ENCODE peak calls at places on chromosome 4, in six cellular contexts. R, G, K, T, S and L are unnamed samples. For H3K4me1, the result is how much of the 10 kb centered on the place peaks cover.

GRCh38 chr4:122537388-122538135 is 81.0 kb upstream of the IL2 start:
- DNase-seq in R (no peak), G (no peak), T (no peak), K (no peak), S (no peak), L (no peak)

GRCh38 chr4:184884863-184885262 is 59.1 kb upstream of the ACSL1 start:
- DNase-seq in G (no peak), R (no peak), T (no peak), K (peak), S (no peak), L (no peak)

GRCh38 chr4:179415016-179415841 is 1973.0 kb upstream of the AGA start:
- DNase-seq in R (no peak), T (no peak), G (no peak), K (no peak), S (no peak), L (no peak)

GRCh38 chr4:38014421-38014852 is 54.2 kb downstream of the PTTG2 start:
- DNase-seq in G (no peak), T (no peak), R (no peak), K (no peak), S (no peak), L (no peak)

GRCh38 chr4:33025236-33025635 is 2305.1 kb downstream of the PCDH7 start:
- DNase-seq in G (no peak), S (no peak), T (no peak), R (peak), K (no peak), L (no peak)

GRCh38 chr4:42566835-42567234 is 90.1 kb downstream of the ATP8A1 start:
- DNase-seq in T (no peak), G (no peak), S (no peak), K (no peak), R (peak), L (no peak)

GRCh38 chr4:174485025-174485424 is 37.3 kb downstream of the HPGD start:
- DNase-seq in R (no peak), S (no peak), G (no peak), K (no peak), T (no peak), L (no peak)

GRCh38 chr4:70991596-70991995 is 1.9 kb upstream of the DCK start:
- DNase-seq in K (no peak), R (no peak), T (no peak), S (no peak), G (peak), L (no peak)

GRCh38 chr4:159197885-159198269 is 95.0 kb downstream of the RAPGEF2 start:
- DNase-seq in K (no peak), R (no peak), G (no peak), S (no peak), T (no peak), L (no peak)

GRCh38 chr4:159195400-159195799 is 92.5 kb downstream of the RAPGEF2 start:
- DNase-seq in G (no peak), K (no peak), S (no peak), R (no peak), T (no peak), L (no peak)

GRCh38 chr4:159199827-159200226 is 96.9 kb downstream of the RAPGEF2 start:
- DNase-seq in G (no peak), S (no peak), R (no peak), T (no peak), K (no peak), L (no peak)

GRCh38 chr4:159201168-159201567 is 98.3 kb downstream of the RAPGEF2 start:
- DNase-seq in S (no peak), T (no peak), R (no peak), G (no peak), K (no peak), L (no peak)

DNA sequence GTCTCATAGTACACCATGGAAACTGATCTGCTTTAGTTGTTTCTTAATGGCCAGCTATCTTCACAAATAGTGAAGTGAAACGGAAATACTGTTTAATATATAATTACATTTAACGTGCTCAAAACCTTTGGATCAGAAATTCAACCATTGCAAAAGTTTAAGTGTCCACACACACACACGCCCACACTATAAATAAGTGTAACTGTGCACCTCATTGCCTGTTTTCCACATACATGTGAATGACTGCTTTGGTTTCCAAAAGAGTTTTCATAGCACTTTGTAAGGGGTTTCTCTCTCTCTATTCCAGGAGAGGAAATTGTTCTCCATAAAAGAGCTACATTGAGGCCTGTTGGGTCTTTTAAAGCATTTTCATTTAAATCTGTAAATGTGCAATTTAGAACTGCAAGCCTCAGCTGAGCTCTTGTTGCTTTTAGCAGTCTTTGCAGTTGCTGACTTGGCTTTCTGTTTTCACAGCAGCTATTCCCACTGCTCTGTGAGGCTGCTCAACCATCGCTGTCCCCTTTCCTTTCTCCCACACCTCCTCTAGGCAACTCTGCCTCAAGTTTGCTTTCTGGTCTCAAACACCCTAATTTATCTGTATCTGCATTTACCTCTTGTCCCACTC is 94.5 kb downstream of the RAPGEF2 start:
- DNase-seq in R (no peak), K (no peak), T (no peak), G (no peak), S (no peak), L (no peak)
- H3K4me3 ChIP-seq in R (no peak), K (no peak), T (no peak), G (peak), S (no peak), L (no peak)

DNA sequence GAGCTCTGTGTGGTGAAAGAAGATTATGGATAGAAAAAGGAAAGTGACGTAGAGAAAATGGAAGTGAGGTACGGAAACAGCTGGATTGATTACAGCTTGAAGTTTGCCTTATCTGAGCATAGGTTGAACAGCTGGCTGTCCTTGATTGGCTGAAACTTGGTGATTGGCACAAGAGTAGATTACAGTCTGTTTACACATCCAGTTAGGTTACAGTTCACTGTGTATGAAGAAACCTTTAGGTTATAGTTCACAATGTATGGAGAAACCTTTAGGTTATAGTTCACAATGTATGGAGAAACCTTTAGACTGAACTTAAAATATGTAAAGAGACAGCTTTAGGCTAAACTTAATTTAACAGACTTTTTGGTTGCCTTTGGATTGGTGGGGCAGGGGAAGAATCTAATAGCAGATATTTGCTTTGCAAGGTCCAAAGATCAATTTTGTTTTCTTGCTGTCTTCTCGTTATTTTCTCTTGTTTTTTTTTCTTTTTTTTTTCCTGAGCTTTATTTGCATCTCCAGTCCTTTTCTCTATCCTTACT is 15.6 kb upstream of the ART3 start:
- DNase-seq in S (no peak), K (no peak), G (no peak), T (no peak), R (no peak), L (no peak)
- TF ChIP-seq EZH2phosphoT487 in S (no peak), K (no peak), G (no peak), T (no peak), R (no peak), L (no peak)

GRCh38 chr4:25834411-25835107 is 28.2 kb downstream of the SEL1L3 start:
- DNase-seq in G (no peak), T (no peak), S (no peak), R (no peak), K (no peak), L (no peak)
- H3K4me1 ChIP-seq in G (under half), T (under half), S (under half), R (under half), K (under half), L (under half)

GRCh38 chr4:68375667-68376559 is 26.0 kb upstream of the YTHDC1 start:
- DNase-seq in T (peak), R (peak), K (peak), S (peak), G (peak), L (peak)
- H3K4me3 ChIP-seq in T (no peak), R (peak), K (no peak), S (peak), G (peak), L (no peak)

DNA sequence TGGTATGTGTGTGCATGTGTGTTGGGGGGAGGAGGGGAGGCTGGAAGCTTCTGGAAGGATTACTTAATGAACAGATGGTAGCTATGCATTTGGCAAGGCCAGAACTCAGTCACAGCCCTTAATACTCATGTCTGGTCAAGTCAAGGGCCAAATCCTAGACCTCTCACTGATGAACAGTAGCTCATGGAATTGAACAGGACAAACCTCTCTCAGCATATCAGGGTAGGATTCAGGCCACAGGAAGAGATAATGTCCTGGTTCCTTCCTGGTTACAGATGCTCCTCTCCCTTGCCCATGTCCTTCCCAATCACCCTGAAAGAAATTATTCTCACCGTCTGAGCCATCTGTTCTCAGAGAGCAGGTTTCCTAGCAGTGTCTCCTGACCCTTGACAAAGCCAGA is 165.7 kb downstream of the SOWAHB start:
- DNase-seq in T (no peak), K (no peak), S (no peak), R (no peak), G (no peak), L (no peak)
- TF ChIP-seq EZH2phosphoT487 in T (no peak), K (no peak), S (no peak), R (no peak), G (no peak), L (no peak)